ENCODE peak calls at places on chromosomes 16 and 17, in nine cellular contexts. M is stimulated activated CD4-positive, alpha-beta T cell treated with anti-CD3 and anti-CD28 coated beads, TNF-alpha, amount 100 ng/mL, for 4 hours; Q is AG09319; X is IMR-90; U is cardiac fibroblast; F is H54; P is heart right ventricle; B is naive B cell; Y is lower lobe of right lung. S is an unnamed sample.
A peak's percentile ranks its signal among the peaks of the same experiment; 100 is the strongest.

GRCh38 chr17:4256952-4257351 is 6.8 kb downstream of the ANKFY1 start:
- DNase-seq in M (no peak), Q (no peak), X (no peak), U (no peak), F (peak; percentile 27), P (no peak), B (no peak), Y (no peak), S (no peak)

GRCh38 chr17:29526322-29526721 is 40.5 kb downstream of the ABHD15 start:
- DNase-seq in M (no peak), Q (no peak), X (no peak), U (no peak), F (no peak), P (no peak), B (no peak), Y (no peak), S (no peak)

GRCh38 chr16:78675312-78675711 is 575.9 kb downstream of the WWOX start:
- DNase-seq in M (no peak), Q (no peak), X (peak; percentile 7), U (no peak), F (no peak), P (no peak), B (no peak), Y (no peak), S (no peak)

GRCh38 chr16:69131749-69132423 is 502 bp downstream of the CHTF8 start:
- DNase-seq in M (peak; percentile 72), Q (peak; percentile 54), X (peak; percentile 81), U (peak; percentile 90), F (peak; percentile 79), P (peak; percentile 78), B (no peak), Y (peak; percentile 84), S (peak; percentile 85)

GRCh38 chr17:75549246-75550138 is 24.0 kb downstream of the LLGL2 start:
- DNase-seq in M (no peak), Q (no peak), X (no peak), U (no peak), F (no peak), P (no peak), B (no peak), Y (peak; percentile 92), S (no peak)

GRCh38 chr17:19705201-19705600 is 11.2 kb downstream of the SLC47A2 start:
- DNase-seq in M (no peak), Q (no peak), X (no peak), U (no peak), F (no peak), P (no peak), B (no peak), Y (no peak), S (no peak)

GRCh38 chr16:57694556-57695377 is at the start of gene DRC7:
- DNase-seq in M (no peak), Q (no peak), X (peak; percentile 13), U (peak; percentile 56), F (peak; percentile 86), P (no peak), B (peak; percentile 40), Y (no peak), S (peak; percentile 63)

GRCh38 chr16:78950768-78951167 is 649.8 kb downstream of the MAF start:
- DNase-seq in M (no peak), Q (no peak), X (no peak), U (no peak), F (no peak), P (no peak), B (no peak), Y (no peak), S (no peak)

GRCh38 chr16:75264531-75264998 is 13.1 kb upstream of the BCAR1 start:
- DNase-seq in M (no peak), Q (no peak), X (peak; percentile 35), U (peak; percentile 61), F (no peak), P (peak; percentile 23), B (no peak), Y (peak; percentile 50), S (no peak)

GRCh38 chr16:84255050-84255810 is 15.4 kb upstream of the KCNG4 start:
- DNase-seq in M (no peak), Q (no peak), X (no peak), U (no peak), F (no peak), P (no peak), B (no peak), Y (no peak), S (no peak)

GRCh38 chr17:17606416-17607000 is 15.0 kb upstream of the PEMT start:
- DNase-seq in M (no peak), Q (no peak), X (no peak), U (no peak), F (no peak), P (no peak), B (no peak), Y (no peak), S (no peak)

GRCh38 chr17:34733351-34733750 is 154.0 kb downstream of the TMEM132E start:
- DNase-seq in M (no peak), Q (no peak), X (no peak), U (no peak), F (no peak), P (no peak), B (no peak), Y (no peak), S (no peak)

GRCh38 chr16:79509221-79509631 is 91.3 kb downstream of the MAF start:
- DNase-seq in M (no peak), Q (no peak), X (no peak), U (no peak), F (no peak), P (peak; percentile 39), B (no peak), Y (no peak), S (no peak)